ENCODE peak calls at places on chromosomes 16 and 17, in six cellular contexts. S is activated CD4-positive, CD25-positive, alpha-beta regulatory T cell; B is AG09319; O is stimulated activated CD4-positive, alpha-beta T cell treated with anti-CD3 and anti-CD28 coated beads, Interleukin-15, amount 100 ng/mL, for 1 hour; U is nucleus accumbens; D is WTC11. R is an unnamed sample.

GRCh38 chr16:53673189-53673588 is 30.5 kb downstream of the RPGRIP1L start:
- DNase-seq in U (no peak), O (no peak), B (no peak), S (no peak), D (no peak), R (no peak)

GRCh38 chr16:31129568-31130335 is 5.8 kb downstream of the PRSS8 start:
- DNase-seq in B (no peak), O (no peak), S (no peak), D (no peak), U (no peak), R (no peak)

GRCh38 chr17:44203731-44204452 is 4.2 kb upstream of the ATXN7L3 start:
- DNase-seq in O (no peak), U (no peak), B (no peak), D (peak), S (no peak), R (peak)

GRCh38 chr16:83143788-83144187 is 517.0 kb downstream of the CDH13 start:
- DNase-seq in S (no peak), U (no peak), B (no peak), D (no peak), O (no peak), R (no peak)

GRCh38 chr17:35890774-35891155 is 10.6 kb upstream of the CCL5 start:
- DNase-seq in B (no peak), O (no peak), S (no peak), U (no peak), D (no peak), R (peak)

GRCh38 chr16:78455861-78456260 is 356.4 kb downstream of the WWOX start:
- DNase-seq in B (no peak), D (no peak), S (no peak), U (no peak), O (no peak), R (no peak)

GRCh38 chr16:85868495-85868894 is 30.5 kb upstream of the IRF8 start:
- DNase-seq in B (no peak), S (no peak), D (no peak), U (no peak), O (no peak), R (no peak)

GRCh38 chr17:61875804-61876203 is 12.5 kb upstream of the BRIP1 start:
- DNase-seq in S (no peak), U (no peak), B (no peak), O (no peak), D (no peak), R (no peak)

GRCh38 chr17:12571606-12572005 is 94.1 kb upstream of the MYOCD start:
- DNase-seq in U (no peak), B (no peak), S (no peak), D (no peak), O (no peak), R (no peak)

GRCh38 chr17:77581480-77581879 is 377.0 kb upstream of the TNRC6C start:
- DNase-seq in D (no peak), U (no peak), O (no peak), B (no peak), S (no peak), R (no peak)

GRCh38 chr17:48219605-48220004 is 112.0 kb downstream of the SNX11 start:
- DNase-seq in D (no peak), O (no peak), S (no peak), B (no peak), U (no peak), R (no peak)

GRCh38 chr17:38733315-38734234 is 3.4 kb downstream of the CISD3 start:
- DNase-seq in O (no peak), S (no peak), D (no peak), B (no peak), U (no peak), R (peak)

GRCh38 chr16:78915916-78916315 is 684.6 kb downstream of the MAF start:
- DNase-seq in D (no peak), U (no peak), O (no peak), S (no peak), B (no peak), R (no peak)

GRCh38 chr16:2976673-2977072 is 3.6 kb downstream of the PKMYT1 start:
- DNase-seq in O (no peak), B (no peak), S (no peak), D (no peak), U (no peak), R (no peak)

GRCh38 chr17:7383742-7384488 is 3.0 kb downstream of the TNK1 start:
- DNase-seq in B (no peak), S (peak), O (peak), U (no peak), D (peak), R (peak)

GRCh38 chr16:53078765-53079484 is 24.1 kb downstream of the CHD9 start:
- DNase-seq in O (no peak), S (no peak), B (no peak), U (no peak), D (no peak), R (no peak)

GRCh38 chr17:76252040-76252954 is 12.0 kb upstream of the RNF157 start:
- DNase-seq in S (no peak), U (no peak), D (no peak), O (no peak), B (peak), R (peak)

GRCh38 chr16:17917316-17918019 is 419.1 kb downstream of the NPIPA8 start:
- DNase-seq in U (no peak), S (no peak), D (no peak), O (no peak), B (no peak), R (no peak)

GRCh38 chr16:86455609-86456008 is 54.7 kb upstream of the FOXF1 start:
- DNase-seq in S (no peak), D (no peak), O (no peak), B (no peak), U (no peak), R (no peak)

GRCh38 chr16:28573738-28574718 is 20.3 kb downstream of the SGF29 start:
- DNase-seq in S (no peak), D (no peak), B (no peak), O (no peak), U (no peak), R (no peak)

GRCh38 chr17:64157669-64158180 is 27.8 kb upstream of the ERN1 start:
- DNase-seq in U (no peak), D (no peak), O (no peak), S (no peak), B (no peak), R (no peak)

GRCh38 chr16:64122177-64122576 is 999.7 kb downstream of the CDH11 start:
- DNase-seq in U (no peak), D (no peak), O (no peak), S (no peak), B (no peak), R (no peak)

GRCh38 chr16:86609115-86609514 is 30.8 kb downstream of the FOXL1 start:
- DNase-seq in B (peak), D (no peak), S (no peak), O (no peak), U (no peak), R (no peak)

R was measured in activated CD4-positive, alpha-beta T cell treated with anti-CD3 and anti-CD28 coated beads, Interleukin-2, amount 10 ng/mL, durations not matched to agents 7 days and 5 days.